ENCODE peak calls at places on chromosomes 2 and 18, in seven cellular contexts. Q is mammary epithelial cell, O is fibroblast of lung, H is PC-3, S is hepatocyte, Z is IMR-90, B is SK-N-SH. T is an unnamed sample.

GRCh38 chr2:74293191-74294065 is 49.8 kb downstream of the SLC4A5 start:
- DNase-seq in S (no peak), Q (no peak), H (no peak), O (peak; percentile 36), Z (peak; percentile 6), B (no peak), T (no peak)

GRCh38 chr2:80887923-80888322 is 583.4 kb upstream of the LRRTM1 start:
- DNase-seq in Q (no peak), H (peak; percentile 67), B (no peak), S (peak; percentile 13), O (no peak), Z (no peak), T (no peak)

GRCh38 chr2:96856776-96857673 is 791 bp downstream of the ANKRD39 start:
- DNase-seq in Z (no peak), S (no peak), H (peak; percentile 48), Q (peak; percentile 20), O (no peak), B (no peak), T (peak; percentile 88)

GRCh38 chr2:52113338-52113737 is 1081.4 kb upstream of the NRXN1 start:
- DNase-seq in Q (no peak), H (peak; percentile 78), Z (peak; percentile 70), S (no peak), O (peak; percentile 37), B (no peak), T (no peak)

GRCh38 chr2:219057709-219058540 is 2.8 kb downstream of the IHH start:
- DNase-seq in S (peak; percentile 88), B (peak; percentile 86), Z (peak; percentile 56), Q (peak; percentile 44), O (peak; percentile 49), H (peak; percentile 72), T (peak; percentile 75)

GRCh38 chr2:190911813-190912212 is 31.2 kb downstream of the GLS start:
- DNase-seq in Q (no peak), O (peak; percentile 22), B (no peak), S (no peak), H (peak; percentile 54), Z (peak; percentile 76), T (no peak)

GRCh38 chr2:173653427-173653795 is 298.7 kb downstream of the CDCA7 start:
- DNase-seq in Z (no peak), O (no peak), S (no peak), B (no peak), Q (no peak), H (peak; percentile 13), T (no peak)

GRCh38 chr2:220277445-220277960 is 650.1 kb downstream of the SLC4A3 start:
- DNase-seq in B (no peak), S (peak; percentile 29), H (peak; percentile 97), Z (peak; percentile 89), Q (peak; percentile 85), O (peak; percentile 97), T (no peak)

GRCh38 chr2:136107238-136108033 is 10.5 kb downstream of the CXCR4 start:
- DNase-seq in S (no peak), Q (no peak), H (no peak), Z (no peak), O (no peak), B (no peak), T (peak; percentile 81)

GRCh38 chr2:226447896-226448295 is 351.7 kb downstream of the IRS1 start:
- DNase-seq in Q (peak; percentile 93), Z (peak; percentile 52), B (no peak), O (peak; percentile 82), H (peak; percentile 84), S (no peak), T (no peak)

GRCh38 chr2:233051241-233052149 is 8.6 kb upstream of the INPP5D start:
- DNase-seq in Z (peak; percentile 24), B (no peak), O (peak; percentile 83), H (peak; percentile 95), Q (peak; percentile 47), S (no peak), T (no peak)

DNA sequence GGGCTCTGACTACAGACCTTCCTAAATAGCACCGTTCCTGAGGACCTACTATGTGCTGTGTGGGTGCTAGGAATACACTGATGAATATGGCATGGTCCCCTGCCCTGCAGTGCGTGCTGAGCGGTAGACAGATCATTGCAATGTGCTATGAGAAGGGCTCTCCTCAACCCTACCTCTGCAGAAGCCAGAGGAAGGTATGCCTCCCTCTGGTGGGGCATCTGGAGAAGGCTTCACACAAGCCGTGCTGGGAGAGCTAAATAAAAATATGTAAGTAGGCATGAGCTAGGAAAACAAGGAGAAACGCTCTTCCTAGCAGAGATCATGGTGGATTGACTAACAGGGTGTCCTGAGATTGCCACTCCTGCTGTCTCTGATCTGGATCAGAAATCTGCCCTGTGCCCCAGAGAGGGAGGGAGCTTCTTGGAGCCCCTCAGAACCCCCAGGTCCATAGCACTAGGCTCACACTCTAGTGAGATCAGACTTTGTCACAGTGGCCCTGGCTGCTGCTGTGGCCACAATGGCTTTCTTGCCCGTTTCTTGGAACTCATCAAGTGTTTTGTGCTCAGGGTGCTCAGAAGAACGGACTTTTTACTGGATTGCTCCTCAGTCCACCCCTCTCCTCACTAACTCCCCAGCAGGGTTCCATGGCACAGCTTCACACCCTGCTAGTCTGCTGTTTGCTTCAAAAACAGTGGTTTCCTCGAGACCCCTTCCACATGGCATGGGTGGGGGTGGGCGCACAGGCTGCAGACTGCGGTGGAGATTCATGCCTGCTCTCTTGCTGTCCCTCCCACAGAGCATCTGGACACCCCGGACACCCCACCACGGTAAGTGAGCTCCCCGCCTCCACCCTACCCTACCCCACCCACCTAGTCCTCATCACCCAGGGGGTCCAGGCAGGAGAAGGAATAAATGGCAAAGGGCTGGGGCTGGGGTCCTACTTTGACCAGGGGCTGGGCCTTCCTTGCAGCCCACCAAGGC is 14.2 kb downstream of the SIGLEC15 start:
- DNase-seq in Q (peak; percentile 62), B (peak; percentile 59), O (peak; percentile 68), Z (peak; percentile 80), H (peak; percentile 62), S (peak; percentile 67), T (no peak)
- H2AFZ ChIP-seq in Q (peak overlapping the region; percentile 37), B (no peak overlapping the region), O (no peak overlapping the region), Z (peak overlapping the region; percentile 77), H (no peak overlapping the region), S (no peak overlapping the region), T (no peak overlapping the region)

GRCh38 chr2:455913-456312 is 168.0 kb upstream of the ALKAL2 start:
- DNase-seq in Z (no peak), Q (no peak), S (no peak), O (no peak), B (no peak), H (no peak), T (no peak)
- H3K4me3 ChIP-seq in Z (no peak overlapping the region), Q (no peak overlapping the region), S (no peak overlapping the region), O (no peak overlapping the region), B (no peak overlapping the region), H (no peak overlapping the region), T (no peak overlapping the region)

DNA sequence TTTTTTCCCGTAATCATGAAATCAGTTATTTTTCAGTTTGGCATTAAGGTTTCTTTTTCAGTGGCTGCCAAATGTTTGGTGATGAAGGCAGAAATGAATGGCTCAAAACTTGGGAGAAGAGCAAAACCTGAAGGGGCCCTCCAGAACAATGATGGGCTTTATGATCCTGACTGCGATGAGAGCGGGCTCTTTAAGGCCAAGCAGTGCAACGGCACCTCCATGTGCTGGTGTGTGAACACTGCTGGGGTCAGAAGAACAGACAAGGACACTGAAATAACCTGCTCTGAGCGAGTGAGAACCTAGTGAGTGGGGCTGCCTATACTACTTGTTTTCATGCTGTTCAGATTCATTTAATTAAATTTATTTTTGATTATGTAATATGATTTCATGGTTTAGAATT is 29.2 kb upstream of the MSH2 start:
- DNase-seq in H (peak; percentile 18), O (no peak), Z (no peak), B (peak; percentile 71), Q (no peak), S (peak; percentile 59), T (no peak)
- H2AFZ ChIP-seq in H (no peak overlapping the region), O (no peak overlapping the region), Z (no peak overlapping the region), B (no peak overlapping the region), Q (no peak overlapping the region), S (no peak overlapping the region), T (no peak overlapping the region)

DNA sequence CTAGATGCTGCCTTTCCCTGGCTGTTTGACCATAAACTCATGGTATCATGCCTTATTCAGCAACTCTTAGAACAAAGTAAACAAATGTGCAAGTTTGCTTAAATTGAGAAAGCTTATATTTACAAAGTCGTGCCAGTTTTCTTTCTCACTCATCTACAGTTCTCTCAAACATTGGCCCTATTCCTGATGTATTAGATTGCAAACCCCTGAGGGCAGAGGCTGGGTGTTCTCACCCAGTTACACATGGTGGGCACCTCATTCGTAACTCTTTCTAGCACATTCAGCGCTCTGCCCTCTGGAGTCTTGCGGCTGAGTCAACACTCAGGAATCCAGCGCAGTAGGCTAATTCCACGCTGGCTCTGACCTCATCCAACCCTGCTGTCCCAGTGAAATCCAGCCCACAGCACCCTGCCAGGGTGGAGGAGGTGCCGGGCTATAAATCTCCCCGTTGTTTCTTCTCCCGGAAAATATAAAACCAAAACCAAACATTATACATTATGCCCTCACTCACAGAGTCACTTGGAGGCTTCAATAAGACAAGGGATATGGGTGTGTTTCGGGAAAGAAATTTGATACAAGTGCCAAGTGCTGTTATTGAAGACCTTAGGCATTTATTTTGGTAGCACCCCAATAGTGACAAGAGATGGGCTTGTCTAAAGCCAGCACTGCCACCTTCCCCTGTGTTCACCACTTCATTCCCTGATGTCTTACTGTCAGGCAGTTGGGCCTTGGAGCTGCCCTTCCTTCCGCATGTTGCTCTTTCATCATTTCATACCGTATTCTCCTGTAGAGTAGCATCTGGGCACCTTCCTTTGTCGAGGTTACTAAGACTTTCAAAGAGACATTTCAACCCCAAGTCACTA is 287.4 kb downstream of the PRKCE start:
- DNase-seq in O (peak; percentile 96), S (peak; percentile 91), B (no peak), H (peak; percentile 99), Z (peak; percentile 97), Q (peak; percentile 88), T (no peak)
- H3K4me3 ChIP-seq in O (no peak overlapping the region), S (no peak overlapping the region), B (no peak overlapping the region), H (peak overlapping the region; percentile 16), Z (no peak overlapping the region), Q (no peak overlapping the region), T (no peak overlapping the region)

GRCh38 chr18:53056064-53056463 is 716.1 kb downstream of the DCC start:
- DNase-seq in H (no peak), O (no peak), S (no peak), Z (no peak), Q (no peak), B (no peak), T (no peak)
- H2AFZ ChIP-seq in H (no peak overlapping the region), O (no peak overlapping the region), S (no peak overlapping the region), Z (no peak overlapping the region), Q (no peak overlapping the region), B (no peak overlapping the region), T (no peak overlapping the region)

T was measured in MM.1S.